ENCODE peak calls at places on chromosomes 16 and 17, in five cellular contexts. T is NCI-H2029, G is type B pancreatic cell, J is ELR, I is PC-9. A is an unnamed sample.
A peak's percentile ranks its signal among the peaks of the same experiment; 100 is the strongest.

GRCh38 chr17:10614536-10615155 is 42.5 kb downstream of the MYH3 start:
- DNase-seq in T (no peak), G (no peak), J (peak; percentile 63), I (no peak), A (no peak)

GRCh38 chr16:2779978-2780898 is 3.2 kb upstream of the ELOB start:
- DNase-seq in T (no peak), G (no peak), J (no peak), I (no peak), A (no peak)

GRCh38 chr17:77527836-77528505 is 387.2 kb downstream of the SEC14L1 start:
- DNase-seq in T (no peak), G (no peak), J (no peak), I (no peak), A (no peak)

GRCh38 chr16:29820271-29820701 is at the start of gene MVP:
- DNase-seq in T (peak; percentile 19), G (no peak), J (peak; percentile 73), I (no peak), A (no peak)

GRCh38 chr16:48099455-48099854 is 56.3 kb downstream of the ABCC12 start:
- DNase-seq in T (no peak), G (no peak), J (peak; percentile 52), I (no peak), A (no peak)

GRCh38 chr16:53870831-53871230 is 166.9 kb downstream of the FTO start:
- DNase-seq in T (no peak), G (no peak), J (no peak), I (no peak), A (no peak)

GRCh38 chr17:64178011-64178825 is 48.3 kb upstream of the ERN1 start:
- DNase-seq in T (no peak), G (no peak), J (no peak), I (no peak), A (no peak)

GRCh38 chr17:38752930-38753506 is 477 bp downstream of the PSMB3 start:
- DNase-seq in T (no peak), G (no peak), J (peak; percentile 28), I (no peak), A (no peak)

GRCh38 chr16:68629315-68629900 is 15.7 kb upstream of the CDH3 start:
- DNase-seq in T (no peak), G (no peak), J (no peak), I (no peak), A (no peak)

GRCh38 chr16:79217375-79218011 is 383.0 kb downstream of the MAF start:
- DNase-seq in T (no peak), G (no peak), J (no peak), I (no peak), A (no peak)

GRCh38 chr17:72030067-72030899 is 90.5 kb upstream of the SOX9 start:
- DNase-seq in T (peak; percentile 40), G (peak; percentile 68), J (peak; percentile 87), I (no peak), A (no peak)

GRCh38 chr16:89573826-89574680 is 1.5 kb upstream of the CPNE7 start:
- DNase-seq in T (no peak), G (no peak), J (no peak), I (no peak), A (no peak)

GRCh38 chr17:27529230-27529796 is 73.1 kb downstream of the KSR1 start:
- DNase-seq in T (no peak), G (no peak), J (no peak), I (peak; percentile 92), A (no peak)

A was measured in epithelial cell of prostate.